ENCODE peak calls at places on chromosome 14, in five cellular contexts. One of them, this sample, is unnamed.

GRCh38 chr14:34085695-34086094 is 134.8 kb upstream of the EGLN3 start:
- DNase-seq in HepG2: no peak
- DNase-seq in GM12878: no peak
- DNase-seq in K562: no peak
- DNase-seq in SK-N-SH: no peak
- DNase-seq in this sample: no peak

GRCh38 chr14:71703477-71703876 is 228.8 kb upstream of the RGS6 start:
- DNase-seq in GM12878: no peak
- DNase-seq in SK-N-SH: no peak
- DNase-seq in K562: no peak
- DNase-seq in HepG2: no peak
- DNase-seq in this sample: no peak

GRCh38 chr14:61547186-61548121 is 147.9 kb upstream of the HIF1A start:
- DNase-seq in SK-N-SH: no peak
- DNase-seq in K562: no peak
- DNase-seq in GM12878: no peak
- DNase-seq in HepG2: no peak
- DNase-seq in this sample: no peak

GRCh38 chr14:75040959-75041358 is 10.3 kb downstream of the MLH3 start:
- DNase-seq in K562: no peak
- DNase-seq in HepG2: no peak
- DNase-seq in SK-N-SH: no peak
- DNase-seq in GM12878: no peak
- DNase-seq in this sample: no peak

GRCh38 chr14:101020971-101021370 is 117.4 kb upstream of the RTL1 start:
- DNase-seq in GM12878: no peak
- DNase-seq in K562: no peak
- DNase-seq in SK-N-SH: no peak
- DNase-seq in HepG2: no peak
- DNase-seq in this sample: no peak

GRCh38 chr14:22883191-22883976 is at the start of gene REM2:
- DNase-seq in HepG2: no peak
- DNase-seq in GM12878: no peak
- DNase-seq in K562: no peak
- DNase-seq in SK-N-SH: peak
- DNase-seq in this sample: no peak

GRCh38 chr14:68736519-68736918 is 56.3 kb downstream of the ZFP36L1 start:
- DNase-seq in SK-N-SH: no peak
- DNase-seq in GM12878: no peak
- DNase-seq in HepG2: no peak
- DNase-seq in K562: no peak
- DNase-seq in this sample: no peak

GRCh38 chr14:101774006-101774755 is 12.7 kb downstream of the PPP2R5C start:
- DNase-seq in SK-N-SH: no peak
- DNase-seq in K562: no peak
- DNase-seq in GM12878: no peak
- DNase-seq in HepG2: no peak
- DNase-seq in this sample: no peak

GRCh38 chr14:74892745-74893144 is 11.0 kb downstream of the DLST start:
- DNase-seq in HepG2: no peak
- DNase-seq in GM12878: no peak
- DNase-seq in SK-N-SH: no peak
- DNase-seq in K562: no peak
- DNase-seq in this sample: no peak

GRCh38 chr14:72808564-72808963 is 85.3 kb downstream of the DPF3 start:
- DNase-seq in SK-N-SH: no peak
- DNase-seq in GM12878: no peak
- DNase-seq in K562: no peak
- DNase-seq in HepG2: no peak
- DNase-seq in this sample: no peak

GRCh38 chr14:71165121-71165574 is 257.9 kb downstream of the PCNX1 start:
- DNase-seq in GM12878: no peak
- DNase-seq in SK-N-SH: no peak
- DNase-seq in HepG2: no peak
- DNase-seq in K562: peak
- DNase-seq in this sample: no peak

GRCh38 chr14:104337381-104337780 is 199.0 kb downstream of the KIF26A start:
- DNase-seq in K562: no peak
- DNase-seq in HepG2: no peak
- DNase-seq in GM12878: no peak
- DNase-seq in SK-N-SH: no peak
- DNase-seq in this sample: no peak

GRCh38 chr14:98194821-98195220 is 1077.2 kb downstream of the BCL11B start:
- DNase-seq in SK-N-SH: no peak
- DNase-seq in K562: no peak
- DNase-seq in HepG2: no peak
- DNase-seq in GM12878: no peak
- DNase-seq in this sample: no peak

GRCh38 chr14:23022849-23023499 is 11.7 kb downstream of the PSMB5 start:
- DNase-seq in HepG2: no peak
- DNase-seq in GM12878: no peak
- DNase-seq in K562: no peak
- DNase-seq in SK-N-SH: no peak
- DNase-seq in this sample: no peak

GRCh38 chr14:91509083-91509877 is 830 bp downstream of the PPP4R3A start:
- DNase-seq in SK-N-SH: peak
- DNase-seq in GM12878: no peak
- DNase-seq in K562: peak
- DNase-seq in HepG2: peak
- DNase-seq in this sample: peak

GRCh38 chr14:40003773-40004172 is 571.5 kb upstream of the FBXO33 start:
- DNase-seq in GM12878: no peak
- DNase-seq in HepG2: no peak
- DNase-seq in K562: no peak
- DNase-seq in SK-N-SH: no peak
- DNase-seq in this sample: no peak

GRCh38 chr14:104109121-104109541 is 23.6 kb downstream of the ASPG start:
- DNase-seq in HepG2: no peak
- DNase-seq in SK-N-SH: peak
- DNase-seq in K562: no peak
- DNase-seq in GM12878: no peak
- DNase-seq in this sample: no peak

GRCh38 chr14:54177861-54178591 is 218.8 kb upstream of the CDKN3 start:
- DNase-seq in K562: no peak
- DNase-seq in SK-N-SH: no peak
- DNase-seq in HepG2: no peak
- DNase-seq in GM12878: no peak
- DNase-seq in this sample: no peak

GRCh38 chr14:92160619-92161018 is 38.9 kb downstream of the CPSF2 start:
- DNase-seq in SK-N-SH: no peak
- DNase-seq in K562: no peak
- DNase-seq in GM12878: no peak
- DNase-seq in HepG2: no peak
- DNase-seq in this sample: peak

GRCh38 chr14:78836777-78837176 is 666.6 kb downstream of the NRXN3 start:
- DNase-seq in K562: peak
- DNase-seq in SK-N-SH: peak
- DNase-seq in HepG2: peak
- DNase-seq in GM12878: peak
- DNase-seq in this sample: peak

GRCh38 chr14:103881927-103882281 is 34.5 kb upstream of the PPP1R13B start:
- DNase-seq in SK-N-SH: no peak
- DNase-seq in K562: no peak
- DNase-seq in HepG2: no peak
- DNase-seq in GM12878: no peak
- DNase-seq in this sample: no peak

GRCh38 chr14:103558071-103558882 is 4.2 kb downstream of the BAG5 start:
- DNase-seq in K562: no peak
- DNase-seq in SK-N-SH: no peak
- DNase-seq in HepG2: no peak
- DNase-seq in GM12878: no peak
- DNase-seq in this sample: no peak

GRCh38 chr14:64734990-64735389 is 30.8 kb downstream of the PLEKHG3 start:
- DNase-seq in GM12878: no peak
- DNase-seq in K562: no peak
- DNase-seq in SK-N-SH: no peak
- DNase-seq in HepG2: no peak
- DNase-seq in this sample: no peak

GRCh38 chr14:68888025-68888850 is 90.9 kb downstream of the ACTN1 start:
- DNase-seq in K562: no peak
- DNase-seq in SK-N-SH: no peak
- DNase-seq in GM12878: no peak
- DNase-seq in HepG2: no peak
- DNase-seq in this sample: no peak

GRCh38 chr14:36091096-36091495 is 85.4 kb downstream of the PTCSC3 start:
- DNase-seq in GM12878: peak
- DNase-seq in K562: peak
- DNase-seq in HepG2: peak
- DNase-seq in SK-N-SH: no peak
- DNase-seq in this sample: no peak

GRCh38 chr14:76715927-76716200 is 45.4 kb upstream of the VASH1 start:
- DNase-seq in SK-N-SH: no peak
- DNase-seq in K562: no peak
- DNase-seq in HepG2: no peak
- DNase-seq in GM12878: no peak
- DNase-seq in this sample: no peak

GRCh38 chr14:59699422-59699821 is 122.8 kb upstream of the CCDC175 start:
- DNase-seq in GM12878: no peak
- DNase-seq in HepG2: no peak
- DNase-seq in K562: no peak
- DNase-seq in SK-N-SH: no peak
- DNase-seq in this sample: peak

GRCh38 chr14:68312884-68313725 is 479.8 kb downstream of the ZFP36L1 start:
- DNase-seq in K562: no peak
- DNase-seq in SK-N-SH: no peak
- DNase-seq in GM12878: peak
- DNase-seq in HepG2: no peak
- DNase-seq in this sample: no peak

GRCh38 chr14:52363969-52364368 is 49.9 kb downstream of the PTGER2 start:
- DNase-seq in GM12878: no peak
- DNase-seq in HepG2: no peak
- DNase-seq in K562: no peak
- DNase-seq in SK-N-SH: no peak
- DNase-seq in this sample: no peak

GRCh38 chr14:52370406-52370911 is 56.3 kb downstream of the PTGER2 start:
- DNase-seq in HepG2: no peak
- DNase-seq in K562: no peak
- DNase-seq in SK-N-SH: no peak
- DNase-seq in GM12878: no peak
- DNase-seq in this sample: no peak

GRCh38 chr14:52365071-52365470 is 51.0 kb downstream of the PTGER2 start:
- DNase-seq in SK-N-SH: no peak
- DNase-seq in K562: no peak
- DNase-seq in GM12878: no peak
- DNase-seq in HepG2: no peak
- DNase-seq in this sample: no peak

GRCh38 chr14:52369305-52369781 is 55.2 kb downstream of the PTGER2 start:
- DNase-seq in HepG2: no peak
- DNase-seq in K562: no peak
- DNase-seq in SK-N-SH: no peak
- DNase-seq in GM12878: no peak
- DNase-seq in this sample: no peak

GRCh38 chr14:52366796-52367315 is 52.7 kb downstream of the PTGER2 start:
- DNase-seq in HepG2: no peak
- DNase-seq in GM12878: no peak
- DNase-seq in K562: no peak
- DNase-seq in SK-N-SH: no peak
- DNase-seq in this sample: no peak
- TF ChIP-seq GABPA in HepG2: no peak
- TF ChIP-seq GABPA in GM12878: no peak
- TF ChIP-seq GABPA in K562: no peak
- TF ChIP-seq GABPA in SK-N-SH: no peak
- TF ChIP-seq GABPA in this sample: no peak

GRCh38 chr14:70108419-70108818 is 80.3 kb downstream of the SLC8A3 start:
- DNase-seq in K562: no peak
- DNase-seq in SK-N-SH: no peak
- DNase-seq in GM12878: no peak
- DNase-seq in HepG2: no peak
- DNase-seq in this sample: no peak
- TF ChIP-seq REST in K562: no peak
- TF ChIP-seq REST in SK-N-SH: no peak
- TF ChIP-seq REST in GM12878: no peak
- TF ChIP-seq REST in HepG2: no peak
- TF ChIP-seq REST in this sample: no peak

GRCh38 chr14:90023176-90023896 is 38.5 kb upstream of the KCNK13 start:
- DNase-seq in K562: no peak
- DNase-seq in GM12878: no peak
- DNase-seq in SK-N-SH: no peak
- DNase-seq in HepG2: no peak
- DNase-seq in this sample: no peak

GRCh38 chr14:90019824-90020523 is 41.8 kb upstream of the KCNK13 start:
- DNase-seq in HepG2: no peak
- DNase-seq in GM12878: no peak
- DNase-seq in K562: peak
- DNase-seq in SK-N-SH: no peak
- DNase-seq in this sample: no peak

DNA sequence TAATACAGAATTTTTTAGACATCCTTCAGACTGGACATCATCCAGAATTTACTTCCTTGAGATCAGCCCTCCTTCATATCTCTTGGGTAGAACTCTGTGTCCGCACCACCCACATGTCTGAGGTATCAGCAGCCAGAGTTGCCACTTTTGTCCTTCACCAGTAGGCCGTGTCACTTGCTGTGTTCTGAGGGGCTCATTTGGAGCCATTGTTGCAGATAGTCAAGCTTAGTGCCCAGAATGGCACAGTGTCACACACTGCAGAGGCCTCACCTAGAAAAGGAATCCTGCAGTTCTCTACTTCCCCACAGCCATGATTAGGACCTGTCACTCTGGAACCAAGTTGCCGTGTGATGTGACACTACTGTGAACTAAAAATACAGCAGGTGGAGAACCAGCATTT is 36.9 kb upstream of the KCNK13 start:
- DNase-seq in SK-N-SH: no peak
- DNase-seq in HepG2: no peak
- DNase-seq in GM12878: no peak
- DNase-seq in K562: no peak
- DNase-seq in this sample: no peak
- TF ChIP-seq POLR2AphosphoS5 in SK-N-SH: no peak
- TF ChIP-seq POLR2AphosphoS5 in HepG2: no peak
- TF ChIP-seq POLR2AphosphoS5 in GM12878: no peak
- TF ChIP-seq POLR2AphosphoS5 in K562: no peak
- TF ChIP-seq POLR2AphosphoS5 in this sample: no peak

DNA sequence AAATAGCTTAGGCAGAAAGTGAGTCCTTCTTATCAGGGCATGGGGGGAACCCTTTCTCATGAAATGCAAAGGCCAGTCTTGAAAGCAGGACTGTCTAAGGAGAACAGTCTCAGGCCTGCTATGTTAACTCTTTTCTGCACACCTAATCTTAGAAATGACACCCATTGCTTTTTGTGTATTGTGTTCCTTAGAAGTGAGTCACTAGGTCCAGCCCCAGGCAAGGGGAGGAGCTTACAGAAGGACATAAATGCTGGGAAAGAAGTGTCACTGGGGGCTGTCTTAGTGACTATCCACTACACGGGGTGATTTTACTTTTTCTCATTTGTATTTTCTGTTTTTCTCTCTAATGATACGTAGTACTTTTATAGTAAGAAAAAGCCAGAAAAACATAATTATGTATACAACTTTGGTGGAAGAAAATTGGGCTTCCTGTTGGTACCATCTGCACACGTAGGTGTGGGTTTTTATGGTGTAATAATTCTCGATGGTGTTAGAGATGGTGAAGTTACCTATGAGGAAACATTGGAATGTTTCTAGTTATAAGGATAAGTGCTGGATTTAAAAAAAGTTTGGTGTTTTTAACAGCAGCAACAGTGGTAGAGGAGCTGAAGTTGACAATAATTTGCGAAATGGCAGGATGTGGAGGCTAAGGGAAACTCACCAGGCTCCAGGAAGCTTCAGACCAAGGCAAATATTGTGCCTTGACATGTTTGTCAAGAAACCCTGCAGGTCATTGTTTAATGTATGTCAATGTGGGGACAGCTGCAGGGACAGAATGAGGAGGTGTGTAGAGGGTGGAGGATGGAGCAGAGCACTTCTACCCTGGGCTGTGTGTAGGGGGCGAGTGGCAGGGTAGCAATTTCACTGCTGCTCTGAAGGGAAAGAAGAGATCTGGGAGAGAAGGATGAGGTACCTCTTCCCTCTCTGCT is 214.9 kb downstream of the KTN1 start:
- DNase-seq in HepG2: no peak
- DNase-seq in K562: peak
- DNase-seq in GM12878: no peak
- DNase-seq in SK-N-SH: no peak
- DNase-seq in this sample: no peak
- TF ChIP-seq GABPA in HepG2: no peak
- TF ChIP-seq GABPA in K562: no peak
- TF ChIP-seq GABPA in GM12878: no peak
- TF ChIP-seq GABPA in SK-N-SH: no peak
- TF ChIP-seq GABPA in this sample: no peak

This sample was measured in HL-60.